ENCODE peak calls at places on chromosomes 13 and 19, in four cellular contexts. One of them, this sample, is unnamed.

GRCh38 chr13:48268019-48268418 is 35.0 kb downstream of the ITM2B start:
- DNase-seq in lower leg skin: no peak
- DNase-seq in Peyer's patch: no peak
- DNase-seq in heart left ventricle: no peak
- DNase-seq in this sample: no peak

GRCh38 chr13:33208290-33208990 is 77.1 kb downstream of the STARD13 start:
- DNase-seq in lower leg skin: no peak
- DNase-seq in Peyer's patch: no peak
- DNase-seq in heart left ventricle: no peak
- DNase-seq in this sample: no peak

GRCh38 chr19:38685666-38686529 is 38.4 kb downstream of the ACTN4 start:
- DNase-seq in lower leg skin: no peak
- DNase-seq in Peyer's patch: no peak
- DNase-seq in heart left ventricle: no peak
- DNase-seq in this sample: no peak

GRCh38 chr19:42553292-42554045 is 25.2 kb upstream of the CEACAM1 start:
- DNase-seq in lower leg skin: no peak
- DNase-seq in Peyer's patch: no peak
- DNase-seq in heart left ventricle: peak; percentile 60
- DNase-seq in this sample: no peak

GRCh38 chr13:95659500-95659899 is 15.0 kb upstream of the DZIP1 start:
- DNase-seq in lower leg skin: no peak
- DNase-seq in Peyer's patch: no peak
- DNase-seq in heart left ventricle: no peak
- DNase-seq in this sample: no peak

GRCh38 chr19:29089315-29089855 is 123.6 kb downstream of the UQCRFS1 start:
- DNase-seq in lower leg skin: no peak
- DNase-seq in Peyer's patch: no peak
- DNase-seq in heart left ventricle: no peak
- DNase-seq in this sample: no peak

GRCh38 chr13:45564108-45564507 is 51.4 kb downstream of the ERICH6B start:
- DNase-seq in lower leg skin: no peak
- DNase-seq in Peyer's patch: no peak
- DNase-seq in heart left ventricle: no peak
- DNase-seq in this sample: no peak

GRCh38 chr13:99646866-99647592 is 145.8 kb downstream of the TM9SF2 start:
- DNase-seq in lower leg skin: no peak
- DNase-seq in Peyer's patch: no peak
- DNase-seq in heart left ventricle: no peak
- DNase-seq in this sample: no peak

GRCh38 chr19:18479964-18480723 is 41.7 kb downstream of the ELL start:
- DNase-seq in lower leg skin: peak; percentile 85
- DNase-seq in Peyer's patch: no peak
- DNase-seq in heart left ventricle: peak; percentile 76
- DNase-seq in this sample: peak; percentile 96

GRCh38 chr13:21124853-21125252 is 51.5 kb downstream of the SKA3 start:
- DNase-seq in lower leg skin: no peak
- DNase-seq in Peyer's patch: no peak
- DNase-seq in heart left ventricle: peak; percentile 27
- DNase-seq in this sample: no peak

GRCh38 chr19:15187026-15188007 is 13.5 kb downstream of the NOTCH3 start:
- DNase-seq in lower leg skin: no peak
- DNase-seq in Peyer's patch: no peak
- DNase-seq in heart left ventricle: no peak
- DNase-seq in this sample: no peak

GRCh38 chr13:46668906-46669525 is 116.0 kb downstream of the LRCH1 start:
- DNase-seq in lower leg skin: no peak
- DNase-seq in Peyer's patch: no peak
- DNase-seq in heart left ventricle: no peak
- DNase-seq in this sample: no peak

GRCh38 chr19:33621811-33622504 is at the start of gene CHST8:
- DNase-seq in lower leg skin: no peak
- DNase-seq in Peyer's patch: no peak
- DNase-seq in heart left ventricle: peak; percentile 51
- DNase-seq in this sample: no peak

GRCh38 chr19:51143486-51143885 is 1.4 kb downstream of the SIGLEC7 start:
- DNase-seq in lower leg skin: no peak
- DNase-seq in Peyer's patch: no peak
- DNase-seq in heart left ventricle: no peak
- DNase-seq in this sample: peak; percentile 49

GRCh38 chr13:42478531-42479156 is 95.3 kb upstream of the TNFSF11 start:
- DNase-seq in lower leg skin: no peak
- DNase-seq in Peyer's patch: no peak
- DNase-seq in heart left ventricle: no peak
- DNase-seq in this sample: no peak

GRCh38 chr19:33805840-33806433 is 9.3 kb downstream of the KCTD15 start:
- DNase-seq in lower leg skin: peak; percentile 53
- DNase-seq in Peyer's patch: no peak
- DNase-seq in heart left ventricle: no peak
- DNase-seq in this sample: no peak

DNA sequence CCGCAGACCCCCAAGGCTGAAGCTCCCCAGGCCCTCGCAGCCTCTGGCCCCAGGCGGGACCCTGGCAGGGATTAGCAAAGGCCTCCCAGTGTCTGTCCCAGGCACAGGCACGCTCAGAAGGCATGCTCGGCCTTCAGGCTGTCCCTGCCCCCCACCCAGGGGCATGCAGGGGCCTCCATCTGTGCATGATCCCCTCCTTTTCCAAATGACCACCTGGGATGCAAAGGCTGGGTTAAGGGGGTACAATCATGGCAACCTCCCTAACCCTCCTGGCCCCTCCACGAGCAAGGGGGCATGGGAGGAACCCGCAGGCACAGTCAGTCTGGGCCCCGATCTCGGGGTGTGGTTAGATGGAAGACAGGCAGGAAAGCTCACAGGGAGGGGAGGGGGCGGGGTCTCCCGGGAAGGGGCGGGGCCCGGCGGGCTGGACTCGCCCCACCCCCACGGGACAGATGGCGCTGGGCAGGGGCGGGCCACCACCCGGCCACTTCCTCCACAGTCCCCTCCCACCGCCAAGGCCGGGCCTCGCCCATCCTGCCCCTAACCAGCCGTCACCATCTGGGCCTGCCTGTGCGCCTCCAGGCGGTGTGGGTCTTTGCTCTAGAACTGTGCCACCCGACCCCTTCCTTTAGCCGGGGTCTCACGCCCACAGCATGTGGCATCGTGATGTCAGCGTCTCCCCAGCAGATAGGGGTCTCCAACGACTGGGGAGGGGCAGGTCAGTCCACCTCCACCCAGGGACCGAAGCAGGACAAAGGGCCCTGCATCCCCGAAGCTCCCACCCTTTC is 7.0 kb upstream of the REXO1 start:
- DNase-seq in lower leg skin: peak; percentile 91
- DNase-seq in Peyer's patch: peak; percentile 91
- DNase-seq in heart left ventricle: peak; percentile 96
- DNase-seq in this sample: no peak
- TF ChIP-seq POLR2A in lower leg skin: no peak
- TF ChIP-seq POLR2A in Peyer's patch: peak; percentile 50
- TF ChIP-seq POLR2A in heart left ventricle: peak; percentile 78
- TF ChIP-seq POLR2A in this sample: no peak

GRCh38 chr19:48611872-48612271 is 3.0 kb downstream of the FAM83E start:
- DNase-seq in lower leg skin: no peak
- DNase-seq in Peyer's patch: no peak
- DNase-seq in heart left ventricle: no peak
- DNase-seq in this sample: no peak

GRCh38 chr19:48613024-48613851 is 1.6 kb downstream of the FAM83E start:
- DNase-seq in lower leg skin: no peak
- DNase-seq in Peyer's patch: no peak
- DNase-seq in heart left ventricle: no peak
- DNase-seq in this sample: no peak

GRCh38 chr19:48614436-48615144 is at the start of gene FAM83E:
- DNase-seq in lower leg skin: no peak
- DNase-seq in Peyer's patch: no peak
- DNase-seq in heart left ventricle: no peak
- DNase-seq in this sample: no peak

GRCh38 chr19:48615145-48616040 is 517 bp upstream of the FAM83E start:
- DNase-seq in lower leg skin: no peak
- DNase-seq in Peyer's patch: no peak
- DNase-seq in heart left ventricle: no peak
- DNase-seq in this sample: no peak

GRCh38 chr19:48613852-48614435 is 932 bp downstream of the FAM83E start:
- DNase-seq in lower leg skin: no peak
- DNase-seq in Peyer's patch: no peak
- DNase-seq in heart left ventricle: no peak
- DNase-seq in this sample: no peak
- TF ChIP-seq POLR2A in lower leg skin: no peak
- TF ChIP-seq POLR2A in Peyer's patch: no peak
- TF ChIP-seq POLR2A in heart left ventricle: no peak
- TF ChIP-seq POLR2A in this sample: no peak

GRCh38 chr19:36915992-36916830 is at the start of the genes ZNF568 and ZNF829:
- DNase-seq in lower leg skin: peak; percentile 87
- DNase-seq in Peyer's patch: peak; percentile 89
- DNase-seq in heart left ventricle: peak; percentile 95
- DNase-seq in this sample: peak; percentile 86
- TF ChIP-seq POLR2A in lower leg skin: no peak
- TF ChIP-seq POLR2A in Peyer's patch: no peak
- TF ChIP-seq POLR2A in heart left ventricle: no peak
- TF ChIP-seq POLR2A in this sample: no peak

DNA sequence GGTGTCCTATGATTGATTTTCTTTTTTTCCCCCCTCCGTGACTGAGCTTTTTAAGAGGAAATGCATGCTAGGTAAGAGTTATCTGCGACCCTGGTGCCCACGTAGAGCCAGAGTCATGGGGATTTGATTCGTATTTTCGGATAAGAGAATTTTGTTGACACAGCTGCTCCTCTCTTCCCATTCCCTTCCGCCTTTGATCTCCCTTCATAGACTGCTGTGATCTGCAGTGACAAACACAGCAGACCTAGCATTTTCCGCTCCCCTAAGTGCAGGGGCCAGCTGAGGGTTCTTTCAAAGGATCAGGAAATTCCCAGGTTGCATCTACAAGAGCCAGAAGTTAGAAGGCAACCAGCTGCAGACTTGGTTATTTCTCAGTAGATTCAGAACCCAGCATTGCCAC is 70.5 kb downstream of the ZNF568 start:
- DNase-seq in lower leg skin: no peak
- DNase-seq in Peyer's patch: no peak
- DNase-seq in heart left ventricle: no peak
- DNase-seq in this sample: no peak
- TF ChIP-seq POLR2A in lower leg skin: no peak
- TF ChIP-seq POLR2A in Peyer's patch: no peak
- TF ChIP-seq POLR2A in heart left ventricle: no peak
- TF ChIP-seq POLR2A in this sample: no peak

DNA sequence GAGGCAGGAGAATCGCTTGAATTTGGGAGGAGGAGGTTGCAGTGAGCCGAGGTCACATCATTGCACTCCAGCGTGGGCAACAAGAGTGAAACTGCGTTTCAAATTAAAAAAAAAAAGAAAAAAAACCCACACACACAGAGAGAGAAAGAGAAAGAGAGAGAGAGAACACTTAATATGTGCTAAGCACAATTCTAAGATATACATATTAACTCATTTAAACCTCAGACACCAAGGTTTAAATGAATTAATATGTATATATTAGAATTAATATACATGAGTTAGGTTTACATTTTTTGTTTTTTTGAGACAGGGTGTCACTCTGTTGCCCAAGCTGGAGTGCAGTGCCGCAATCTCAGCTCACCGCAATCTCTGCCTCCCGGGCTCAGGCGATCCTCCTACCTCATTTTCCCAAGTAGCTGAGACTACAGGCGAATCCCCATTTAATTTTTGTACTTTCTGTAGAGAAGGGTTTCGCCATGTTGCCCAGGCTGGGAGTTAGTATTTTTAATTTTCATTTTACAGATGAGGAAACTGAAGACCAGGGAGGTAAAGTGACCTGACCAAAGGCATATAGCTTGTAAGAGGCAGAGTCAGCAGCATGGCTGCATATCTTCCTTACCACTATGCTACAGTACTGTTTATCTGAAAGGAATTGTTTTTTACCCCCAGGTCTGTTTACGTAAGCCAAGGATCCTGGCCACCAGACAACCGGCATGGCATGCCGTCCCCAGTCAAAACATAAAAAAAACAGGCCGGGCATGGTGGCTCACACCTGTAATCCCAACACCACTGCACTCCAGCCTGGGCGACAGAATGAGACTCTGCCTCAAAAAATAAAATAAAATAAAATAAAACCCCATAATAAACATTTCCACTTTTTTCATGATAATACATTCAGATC is 2.3 kb downstream of the SYMPK start:
- DNase-seq in lower leg skin: no peak
- DNase-seq in Peyer's patch: no peak
- DNase-seq in heart left ventricle: no peak
- DNase-seq in this sample: no peak
- TF ChIP-seq POLR2A in lower leg skin: no peak
- TF ChIP-seq POLR2A in Peyer's patch: no peak
- TF ChIP-seq POLR2A in heart left ventricle: no peak
- TF ChIP-seq POLR2A in this sample: no peak

GRCh38 chr13:75426421-75426820 is 55.5 kb downstream of the TBC1D4 start:
- DNase-seq in lower leg skin: no peak
- DNase-seq in Peyer's patch: no peak
- DNase-seq in heart left ventricle: no peak
- DNase-seq in this sample: no peak

GRCh38 chr13:75437582-75438318 is 44.2 kb downstream of the TBC1D4 start:
- DNase-seq in lower leg skin: no peak
- DNase-seq in Peyer's patch: no peak
- DNase-seq in heart left ventricle: no peak
- DNase-seq in this sample: no peak

GRCh38 chr13:75430618-75431209 is 51.3 kb downstream of the TBC1D4 start:
- DNase-seq in lower leg skin: no peak
- DNase-seq in Peyer's patch: no peak
- DNase-seq in heart left ventricle: no peak
- DNase-seq in this sample: no peak

GRCh38 chr13:75432811-75433244 is 49.1 kb downstream of the TBC1D4 start:
- DNase-seq in lower leg skin: no peak
- DNase-seq in Peyer's patch: no peak
- DNase-seq in heart left ventricle: no peak
- DNase-seq in this sample: no peak

DNA sequence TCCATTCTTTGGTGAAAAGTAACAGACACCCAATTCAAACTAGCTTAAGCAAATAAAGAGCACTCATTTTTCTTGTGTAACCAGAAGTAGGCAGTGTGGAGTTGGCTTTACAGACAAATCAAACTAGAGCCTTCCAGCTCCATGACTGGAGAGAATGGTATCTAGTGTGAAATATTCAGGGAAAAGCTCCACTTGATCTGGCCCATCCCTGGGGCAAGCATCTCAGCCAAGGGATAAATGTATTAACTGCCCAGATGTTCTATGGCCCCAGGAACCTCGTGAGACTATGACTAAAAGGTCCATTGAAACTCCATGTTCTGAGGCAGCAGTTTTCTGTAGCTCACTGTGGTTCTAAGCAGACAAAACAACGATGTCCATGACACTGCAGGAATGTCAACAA is 49.9 kb downstream of the TBC1D4 start:
- DNase-seq in lower leg skin: no peak
- DNase-seq in Peyer's patch: no peak
- DNase-seq in heart left ventricle: no peak
- DNase-seq in this sample: no peak
- TF ChIP-seq POLR2A in lower leg skin: no peak
- TF ChIP-seq POLR2A in Peyer's patch: no peak
- TF ChIP-seq POLR2A in heart left ventricle: no peak
- TF ChIP-seq POLR2A in this sample: no peak